ENCODE peak calls at places on chromosome 6, in five cellular contexts. D is CD8-positive, alpha-beta T cell; C is left ventricle myocardium inferior; V is T-cell; T is Peyer's patch. X is an unnamed sample.

GRCh38 chr6:91480397-91480796 is 893.5 kb upstream of the MAP3K7 start:
- DNase-seq in D (no peak), C (no peak), V (no peak), T (no peak), X (no peak)

GRCh38 chr6:37033255-37033654 is 27.8 kb downstream of the FGD2 start:
- DNase-seq in D (no peak), C (no peak), V (no peak), T (no peak), X (no peak)

GRCh38 chr6:152863618-152864326 is 113.2 kb downstream of the VIP start:
- DNase-seq in D (peak), C (peak), V (peak), T (peak), X (peak)

GRCh38 chr6:32974541-32975308 is 6.3 kb downstream of the BRD2 start:
- DNase-seq in D (no peak), C (no peak), V (no peak), T (no peak), X (no peak)

GRCh38 chr6:150830409-150831165 is 34.9 kb upstream of the MTHFD1L start:
- DNase-seq in D (no peak), C (no peak), V (no peak), T (no peak), X (no peak)

GRCh38 chr6:46490425-46491200 is 636 bp downstream of the RCAN2 start:
- DNase-seq in D (no peak), C (peak), V (no peak), T (no peak), X (peak)

GRCh38 chr6:140393665-140394064 is 1019.2 kb upstream of the CITED2 start:
- DNase-seq in D (no peak), C (no peak), V (no peak), T (no peak), X (no peak)

GRCh38 chr6:90687751-90688380 is 101.0 kb upstream of the MAP3K7 start:
- DNase-seq in D (no peak), C (no peak), V (no peak), T (no peak), X (no peak)

GRCh38 chr6:111888928-111889696 is 15.9 kb upstream of the FYN start:
- DNase-seq in D (no peak), C (peak), V (no peak), T (no peak), X (peak)

GRCh38 chr6:128807577-128807976 is 75.4 kb upstream of the LAMA2 start:
- DNase-seq in D (no peak), C (no peak), V (no peak), T (no peak), X (no peak)

GRCh38 chr6:4487538-4487937 is 288.7 kb upstream of the CDYL start:
- DNase-seq in D (no peak), C (no peak), V (no peak), T (no peak), X (no peak)

GRCh38 chr6:35220711-35221110 is 7.0 kb downstream of the SCUBE3 start:
- DNase-seq in D (no peak), C (peak), V (no peak), T (no peak), X (no peak)

GRCh38 chr6:36443951-36444428 is 1.2 kb downstream of the KCTD20 start:
- DNase-seq in D (no peak), C (no peak), V (no peak), T (no peak), X (no peak)

GRCh38 chr6:113457156-113457555 is 400.0 kb upstream of the MARCKS start:
- DNase-seq in D (no peak), C (no peak), V (no peak), T (no peak), X (no peak)

GRCh38 chr6:36712816-36713215 is 15.2 kb downstream of the RAB44 start:
- DNase-seq in D (no peak), C (no peak), V (no peak), T (no peak), X (no peak)

GRCh38 chr6:138896104-138896756 is 91.8 kb downstream of the REPS1 start:
- DNase-seq in D (no peak), C (no peak), V (no peak), T (no peak), X (no peak)

GRCh38 chr6:155154158-155154830 is 109.5 kb upstream of the CLDN20 start:
- DNase-seq in D (no peak), C (no peak), V (no peak), T (no peak), X (no peak)

GRCh38 chr6:56096946-56097345 is 150.4 kb downstream of the COL21A1 start:
- DNase-seq in D (no peak), C (no peak), V (no peak), T (no peak), X (no peak)

GRCh38 chr6:92497281-92497680 is 922.1 kb downstream of the EPHA7 start:
- DNase-seq in D (no peak), C (no peak), V (no peak), T (no peak), X (no peak)

GRCh38 chr6:113632220-113632864 is 224.8 kb upstream of the MARCKS start:
- DNase-seq in D (no peak), C (peak), V (peak), T (peak), X (peak)

GRCh38 chr6:33217681-33218080 is 9.4 kb downstream of the RING1 start:
- DNase-seq in D (no peak), C (no peak), V (no peak), T (no peak), X (no peak)

GRCh38 chr6:143419526-143419925 is 31.0 kb downstream of the ADAT2 start:
- DNase-seq in D (no peak), C (no peak), V (no peak), T (no peak), X (no peak)

GRCh38 chr6:169109821-169110220 is 143.8 kb downstream of the THBS2 start:
- DNase-seq in D (no peak), C (no peak), V (no peak), T (no peak), X (no peak)

GRCh38 chr6:84453499-84453898 is 226.1 kb upstream of the CEP162 start:
- DNase-seq in D (no peak), C (no peak), V (no peak), T (no peak), X (no peak)

GRCh38 chr6:159761135-159761872 is 541 bp upstream of the ACAT2 start:
- DNase-seq in D (peak), C (no peak), V (no peak), T (peak), X (peak)

GRCh38 chr6:149474108-149474935 is 10.5 kb downstream of the ZC3H12D start:
- DNase-seq in D (no peak), C (no peak), V (no peak), T (peak), X (no peak)

GRCh38 chr6:85459224-85459901 is 9.5 kb downstream of the NT5E start:
- DNase-seq in D (no peak), C (no peak), V (no peak), T (no peak), X (no peak)

GRCh38 chr6:40674170-40674569 is 87.0 kb upstream of the LRFN2 start:
- DNase-seq in D (no peak), C (no peak), V (no peak), T (no peak), X (no peak)

GRCh38 chr6:131116755-131117360 is 18.4 kb upstream of the AKAP7 start:
- DNase-seq in D (no peak), C (no peak), V (no peak), T (no peak), X (no peak)

GRCh38 chr6:99064769-99065168 is 117.0 kb upstream of the FBXL4 start:
- DNase-seq in D (no peak), C (no peak), V (no peak), T (no peak), X (no peak)

GRCh38 chr6:64505312-64505711 is 869.7 kb downstream of the PHF3 start:
- DNase-seq in D (no peak), C (no peak), V (no peak), T (no peak), X (no peak)

GRCh38 chr6:10030942-10031537 is 383.8 kb downstream of the TFAP2A start:
- DNase-seq in D (no peak), C (no peak), V (no peak), T (no peak), X (no peak)

GRCh38 chr6:369559-370431 is 21.8 kb upstream of the IRF4 start:
- DNase-seq in D (no peak), C (no peak), V (no peak), T (no peak), X (no peak)

GRCh38 chr6:113858067-113858604 is 991 bp downstream of the MARCKS start:
- DNase-seq in D (no peak), C (peak), V (no peak), T (peak), X (peak)